ENCODE peak calls at places on chromosomes 2 and 18, in seven cellular contexts. E is fibroblast of lung, G is IMR-90, P is HCT116, R is PC-9, W is astrocyte, Y is hepatocyte. Q is an unnamed sample.

GRCh38 chr2:129008055-129008880 is 689.6 kb upstream of the HS6ST1 start:
- DNase-seq in P (no peak), E (no peak), G (no peak), Y (no peak), R (no peak), W (no peak), Q (no peak)

GRCh38 chr2:71306762-71307161 is 24.8 kb upstream of the ZNF638 start:
- DNase-seq in W (peak; percentile 96), P (no peak), E (peak; percentile 32), G (no peak), R (no peak), Y (no peak), Q (no peak)

GRCh38 chr2:183951636-183952035 is 646.7 kb upstream of the ZNF804A start:
- DNase-seq in W (no peak), E (peak; percentile 78), P (no peak), Y (no peak), R (no peak), G (no peak), Q (no peak)

GRCh38 chr2:219500135-219500534 is 1.4 kb downstream of the GMPPA start:
- DNase-seq in E (peak; percentile 21), Y (no peak), G (peak; percentile 50), P (no peak), W (peak; percentile 32), R (no peak), Q (no peak)

GRCh38 chr2:191927319-191927867 is 80.5 kb upstream of the CAVIN2 start:
- DNase-seq in R (peak; percentile 72), Y (no peak), P (peak; percentile 79), G (peak; percentile 74), W (peak; percentile 98), E (peak; percentile 91), Q (no peak)

GRCh38 chr18:3972291-3972985 is 482.7 kb downstream of the DLGAP1 start:
- DNase-seq in P (no peak), E (no peak), G (peak; percentile 63), W (peak; percentile 6), Y (no peak), R (no peak), Q (no peak)

GRCh38 chr2:207632575-207633492 is 7.6 kb upstream of the METTL21A start:
- DNase-seq in E (peak; percentile 76), G (peak; percentile 58), R (peak; percentile 77), Y (peak; percentile 43), W (peak; percentile 48), P (no peak), Q (no peak)

GRCh38 chr2:128380061-128380889 is 61.6 kb upstream of the HS6ST1 start:
- DNase-seq in W (no peak), R (no peak), P (no peak), E (no peak), G (no peak), Y (no peak), Q (no peak)

GRCh38 chr2:160956243-160956802 is 203.9 kb upstream of the TANK start:
- DNase-seq in W (no peak), P (no peak), R (no peak), Y (no peak), G (no peak), E (no peak), Q (no peak)

GRCh38 chr2:29317077-29317517 is 201.9 kb downstream of the CLIP4 start:
- DNase-seq in W (peak; percentile 95), Y (no peak), P (no peak), E (no peak), G (no peak), R (no peak), Q (no peak)

GRCh38 chr18:62037989-62038778 is 145.4 kb upstream of the RNF152 start:
- DNase-seq in Y (no peak), E (peak; percentile 39), R (no peak), W (peak; percentile 45), P (no peak), G (peak; percentile 48), Q (no peak)

GRCh38 chr2:134412639-134412999 is 158.7 kb downstream of the MGAT5 start:
- DNase-seq in G (no peak), R (no peak), P (no peak), E (no peak), Y (no peak), W (no peak), Q (no peak)

GRCh38 chr2:54274781-54275242 is 18.8 kb upstream of the TSPYL6 start:
- DNase-seq in W (peak; percentile 54), G (peak; percentile 87), P (no peak), E (peak; percentile 87), R (no peak), Y (no peak), Q (no peak)

GRCh38 chr2:52918551-52918950 is 849.1 kb upstream of the CHAC2 start:
- DNase-seq in R (no peak), E (peak; percentile 82), P (no peak), W (peak; percentile 58), G (peak; percentile 93), Y (no peak), Q (no peak)

GRCh38 chr18:2939317-2939716 is 73.6 kb downstream of the LPIN2 start:
- DNase-seq in G (no peak), Y (peak; percentile 83), E (no peak), P (no peak), R (no peak), W (no peak), Q (no peak)

GRCh38 chr2:205524656-205525055 is 157.6 kb upstream of the NRP2 start:
- DNase-seq in G (no peak), W (no peak), P (peak; percentile 10), R (peak; percentile 57), E (no peak), Y (no peak), Q (no peak)

GRCh38 chr18:50644146-50644545 is 84.3 kb downstream of the MAPK4 start:
- DNase-seq in G (no peak), P (no peak), R (no peak), E (no peak), W (no peak), Y (no peak), Q (no peak)

GRCh38 chr2:108403494-108403893 is 25.7 kb downstream of the SULT1C4 start:
- DNase-seq in E (peak; percentile 66), P (no peak), Y (peak; percentile 30), G (peak; percentile 73), W (peak; percentile 63), R (peak; percentile 3), Q (no peak)

GRCh38 chr2:115162454-115163293 is 720.2 kb downstream of the DPP10 start:
- DNase-seq in R (no peak), P (no peak), G (no peak), W (no peak), Y (peak; percentile 45), E (no peak), Q (no peak)

GRCh38 chr2:14899621-14900414 is 267.3 kb downstream of the LRATD1 start:
- DNase-seq in W (no peak), E (no peak), P (no peak), G (no peak), Y (no peak), R (no peak), Q (no peak)

GRCh38 chr2:142974288-142975024 is 97.0 kb downstream of the KYNU start:
- DNase-seq in G (peak; percentile 55), P (no peak), E (peak; percentile 37), W (peak; percentile 44), R (peak; percentile 45), Y (peak; percentile 31), Q (no peak)

GRCh38 chr2:172084484-172084733 is 898 bp upstream of the DLX1 start:
- DNase-seq in G (no peak), E (no peak), R (no peak), W (no peak), Y (no peak), P (no peak), Q (no peak)

GRCh38 chr18:76358774-76359173 is 136.3 kb downstream of the ZNF516 start:
- DNase-seq in P (no peak), G (no peak), R (no peak), Y (no peak), W (no peak), E (no peak), Q (no peak)
- H2AFZ ChIP-seq in P (no peak overlapping the region), G (no peak overlapping the region), R (no peak overlapping the region), Y (no peak overlapping the region), W (no peak overlapping the region), E (no peak overlapping the region), Q (no peak overlapping the region)

GRCh38 chr2:28164280-28164801 is 228.3 kb upstream of the FOSL2 start:
- DNase-seq in E (peak; percentile 94), W (no peak), R (no peak), G (peak; percentile 64), P (no peak), Y (peak; percentile 68), Q (no peak)
- TF ChIP-seq CTCF in E (no peak), W (no peak), R (no peak), G (no peak), P (no peak), Y (no peak), Q (no peak)

DNA sequence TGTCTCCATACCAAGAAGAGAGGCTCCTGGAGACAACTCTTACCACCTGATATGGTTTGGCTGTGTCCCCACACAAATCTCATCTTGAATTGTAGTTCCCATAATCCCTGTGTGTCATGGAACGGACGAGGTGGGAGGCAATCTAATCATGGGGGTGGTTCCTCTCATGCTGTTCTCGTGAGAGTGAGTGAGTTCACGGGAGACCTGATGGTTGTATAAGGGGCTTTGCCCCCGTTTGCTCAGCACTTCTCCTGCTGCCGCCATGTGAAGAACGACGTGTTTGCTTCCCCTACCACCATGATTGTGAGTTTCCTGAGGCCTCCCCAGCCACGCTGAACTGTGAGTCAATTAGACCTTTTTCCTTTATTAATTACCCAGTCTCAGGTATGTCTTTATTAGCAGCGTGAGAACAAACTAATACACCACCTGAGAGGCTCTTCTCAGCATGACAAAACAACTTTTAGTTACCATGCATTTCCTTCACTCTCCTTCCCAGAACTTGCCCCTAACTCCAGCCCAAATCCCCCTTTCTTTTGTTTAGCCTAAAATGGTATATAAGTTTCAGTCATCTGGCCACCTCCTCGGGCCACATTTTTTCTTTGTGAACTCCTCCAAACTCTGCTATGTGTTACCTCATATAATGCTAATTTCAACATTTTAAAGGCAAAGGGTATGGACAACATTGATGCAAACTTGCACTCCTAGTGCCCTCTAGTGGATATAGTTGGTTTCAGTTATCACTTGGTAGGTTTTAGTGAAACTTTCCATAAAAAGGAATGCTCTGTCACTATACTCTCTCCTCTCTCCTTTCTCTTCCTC is 58.6 kb upstream of the SLC25A52 start:
- DNase-seq in Y (peak; percentile 80), W (peak; percentile 14), R (peak; percentile 1), P (peak; percentile 39), G (peak; percentile 52), E (peak; percentile 65), Q (peak; percentile 50)
- H2AFZ ChIP-seq in Y (peak overlapping the region; percentile 10), W (no peak overlapping the region), R (no peak overlapping the region), P (peak overlapping the region; percentile 50), G (no peak overlapping the region), E (no peak overlapping the region), Q (no peak overlapping the region)

GRCh38 chr18:8468911-8469310 is 140.3 kb upstream of the RAB12 start:
- DNase-seq in G (peak; percentile 23), Y (no peak), P (no peak), E (peak; percentile 8), R (no peak), W (peak; percentile 41), Q (no peak)

GRCh38 chr18:8471373-8471772 is 137.9 kb upstream of the RAB12 start:
- DNase-seq in P (no peak), W (peak; percentile 83), G (no peak), R (no peak), E (no peak), Y (no peak), Q (no peak)

GRCh38 chr18:8474661-8475060 is 134.6 kb upstream of the RAB12 start:
- DNase-seq in G (no peak), P (no peak), E (no peak), W (no peak), Y (no peak), R (no peak), Q (no peak)

DNA sequence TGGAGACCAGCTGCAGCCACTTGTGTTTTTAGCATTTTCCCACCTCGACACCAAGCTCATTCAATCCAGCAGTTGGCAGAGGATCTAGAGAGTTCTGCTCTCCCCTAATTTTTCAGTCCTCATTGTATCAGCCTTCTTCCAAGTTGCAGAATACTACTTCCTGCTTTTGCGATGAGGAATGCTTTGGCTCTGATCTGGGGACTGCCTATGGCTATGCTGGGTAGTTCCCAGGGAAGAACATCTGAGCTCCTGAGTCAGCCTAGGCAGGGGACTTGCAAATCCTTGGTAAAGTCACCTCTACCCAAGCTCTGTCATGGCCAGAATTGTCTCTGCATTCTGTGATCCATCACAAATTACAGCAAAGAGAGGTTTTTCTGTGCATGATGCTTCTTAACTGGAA is 139.4 kb upstream of the RAB12 start:
- DNase-seq in E (peak; percentile 18), Y (no peak), W (peak; percentile 50), P (no peak), G (peak; percentile 42), R (no peak), Q (no peak)
- TF ChIP-seq CTCF in E (no peak), Y (no peak), W (no peak), P (no peak), G (no peak), R (no peak), Q (no peak)